ENCODE peak calls at places on chromosomes 16 and 17, in eight cellular contexts. One of them, this sample, is unnamed.

GRCh38 chr17:17663160-17664072 is 17.8 kb upstream of the RAI1 start:
- DNase-seq in left ventricle myocardium inferior: peak; percentile 29
- DNase-seq in hepatocyte: peak; percentile 92
- DNase-seq in OCI-LY7: peak; percentile 39
- DNase-seq in mammary epithelial cell: peak; percentile 92
- DNase-seq in Peyer's patch: no peak
- DNase-seq in psoas muscle: peak; percentile 47
- DNase-seq in CD4-positive, alpha-beta T cell: peak; percentile 69
- DNase-seq in this sample: peak; percentile 52

GRCh38 chr17:80034977-80035686 is 540 bp downstream of the TBC1D16 start:
- DNase-seq in left ventricle myocardium inferior: no peak
- DNase-seq in hepatocyte: peak; percentile 47
- DNase-seq in OCI-LY7: no peak
- DNase-seq in mammary epithelial cell: peak; percentile 31
- DNase-seq in Peyer's patch: peak; percentile 64
- DNase-seq in psoas muscle: peak; percentile 46
- DNase-seq in CD4-positive, alpha-beta T cell: peak; percentile 16
- DNase-seq in this sample: peak; percentile 46

GRCh38 chr17:30717290-30718098 is 107.0 kb downstream of the CRLF3 start:
- DNase-seq in left ventricle myocardium inferior: peak; percentile 6
- DNase-seq in hepatocyte: no peak
- DNase-seq in OCI-LY7: no peak
- DNase-seq in mammary epithelial cell: no peak
- DNase-seq in Peyer's patch: peak; percentile 18
- DNase-seq in psoas muscle: no peak
- DNase-seq in CD4-positive, alpha-beta T cell: no peak
- DNase-seq in this sample: no peak

GRCh38 chr17:41442772-41443171 is 2.0 kb upstream of the KRT38 start:
- DNase-seq in left ventricle myocardium inferior: no peak
- DNase-seq in hepatocyte: no peak
- DNase-seq in OCI-LY7: no peak
- DNase-seq in mammary epithelial cell: no peak
- DNase-seq in Peyer's patch: no peak
- DNase-seq in psoas muscle: no peak
- DNase-seq in CD4-positive, alpha-beta T cell: no peak
- DNase-seq in this sample: no peak

GRCh38 chr16:64364894-64365293 is 757.0 kb downstream of the CDH11 start:
- DNase-seq in left ventricle myocardium inferior: no peak
- DNase-seq in hepatocyte: no peak
- DNase-seq in OCI-LY7: no peak
- DNase-seq in mammary epithelial cell: no peak
- DNase-seq in Peyer's patch: no peak
- DNase-seq in psoas muscle: no peak
- DNase-seq in CD4-positive, alpha-beta T cell: no peak
- DNase-seq in this sample: no peak

GRCh38 chr17:55577011-55577586 is 65.8 kb upstream of the SMIM36 start:
- DNase-seq in left ventricle myocardium inferior: peak; percentile 53
- DNase-seq in hepatocyte: peak; percentile 12
- DNase-seq in OCI-LY7: no peak
- DNase-seq in mammary epithelial cell: peak; percentile 84
- DNase-seq in Peyer's patch: peak; percentile 50
- DNase-seq in psoas muscle: no peak
- DNase-seq in CD4-positive, alpha-beta T cell: peak; percentile 12
- DNase-seq in this sample: peak; percentile 40

GRCh38 chr17:72342582-72343527 is 222.0 kb downstream of the SOX9 start:
- DNase-seq in left ventricle myocardium inferior: peak; percentile 33
- DNase-seq in hepatocyte: no peak
- DNase-seq in OCI-LY7: no peak
- DNase-seq in mammary epithelial cell: no peak
- DNase-seq in Peyer's patch: no peak
- DNase-seq in psoas muscle: peak; percentile 39
- DNase-seq in CD4-positive, alpha-beta T cell: no peak
- DNase-seq in this sample: no peak

GRCh38 chr17:58119491-58119890 is 28.7 kb upstream of the OR4D1 start:
- DNase-seq in left ventricle myocardium inferior: no peak
- DNase-seq in hepatocyte: no peak
- DNase-seq in OCI-LY7: no peak
- DNase-seq in mammary epithelial cell: no peak
- DNase-seq in Peyer's patch: no peak
- DNase-seq in psoas muscle: no peak
- DNase-seq in CD4-positive, alpha-beta T cell: no peak
- DNase-seq in this sample: no peak

GRCh38 chr17:17994271-17994670 is 21.6 kb downstream of the DRC3 start:
- DNase-seq in left ventricle myocardium inferior: peak; percentile 31
- DNase-seq in hepatocyte: peak; percentile 46
- DNase-seq in OCI-LY7: peak; percentile 58
- DNase-seq in mammary epithelial cell: no peak
- DNase-seq in Peyer's patch: no peak
- DNase-seq in psoas muscle: peak; percentile 29
- DNase-seq in CD4-positive, alpha-beta T cell: no peak
- DNase-seq in this sample: no peak

GRCh38 chr16:85463228-85463611 is 149.9 kb upstream of the GSE1 start:
- DNase-seq in left ventricle myocardium inferior: no peak
- DNase-seq in hepatocyte: peak; percentile 31
- DNase-seq in OCI-LY7: no peak
- DNase-seq in mammary epithelial cell: no peak
- DNase-seq in Peyer's patch: no peak
- DNase-seq in psoas muscle: no peak
- DNase-seq in CD4-positive, alpha-beta T cell: no peak
- DNase-seq in this sample: no peak

GRCh38 chr16:74468807-74469511 is 47.7 kb upstream of the CLEC18B start:
- DNase-seq in left ventricle myocardium inferior: no peak
- DNase-seq in hepatocyte: no peak
- DNase-seq in OCI-LY7: no peak
- DNase-seq in mammary epithelial cell: no peak
- DNase-seq in Peyer's patch: no peak
- DNase-seq in psoas muscle: no peak
- DNase-seq in CD4-positive, alpha-beta T cell: no peak
- DNase-seq in this sample: no peak

GRCh38 chr17:69506489-69506888 is 92.0 kb downstream of the MAP2K6 start:
- DNase-seq in left ventricle myocardium inferior: no peak
- DNase-seq in hepatocyte: no peak
- DNase-seq in OCI-LY7: peak; percentile 50
- DNase-seq in mammary epithelial cell: no peak
- DNase-seq in Peyer's patch: no peak
- DNase-seq in psoas muscle: no peak
- DNase-seq in CD4-positive, alpha-beta T cell: no peak
- DNase-seq in this sample: no peak

GRCh38 chr17:82861393-82861775 is 21.6 kb upstream of the ZNF750 start:
- DNase-seq in left ventricle myocardium inferior: no peak
- DNase-seq in hepatocyte: no peak
- DNase-seq in OCI-LY7: no peak
- DNase-seq in mammary epithelial cell: no peak
- DNase-seq in Peyer's patch: peak; percentile 41
- DNase-seq in psoas muscle: no peak
- DNase-seq in CD4-positive, alpha-beta T cell: no peak
- DNase-seq in this sample: no peak

GRCh38 chr17:10843806-10844205 is 5.9 kb upstream of the PIRT start:
- DNase-seq in left ventricle myocardium inferior: no peak
- DNase-seq in hepatocyte: peak; percentile 74
- DNase-seq in OCI-LY7: no peak
- DNase-seq in mammary epithelial cell: no peak
- DNase-seq in Peyer's patch: peak; percentile 72
- DNase-seq in psoas muscle: no peak
- DNase-seq in CD4-positive, alpha-beta T cell: no peak
- DNase-seq in this sample: peak; percentile 67

GRCh38 chr16:57623251-57624043 is 5.0 kb upstream of the ADGRG1 start:
- DNase-seq in left ventricle myocardium inferior: no peak
- DNase-seq in hepatocyte: peak; percentile 64
- DNase-seq in OCI-LY7: no peak
- DNase-seq in mammary epithelial cell: peak; percentile 95
- DNase-seq in Peyer's patch: no peak
- DNase-seq in psoas muscle: no peak
- DNase-seq in CD4-positive, alpha-beta T cell: no peak
- DNase-seq in this sample: peak; percentile 50

GRCh38 chr17:72683506-72684404 is 408.7 kb downstream of the SLC39A11 start:
- DNase-seq in left ventricle myocardium inferior: no peak
- DNase-seq in hepatocyte: peak; percentile 84
- DNase-seq in OCI-LY7: no peak
- DNase-seq in mammary epithelial cell: peak; percentile 95
- DNase-seq in Peyer's patch: peak; percentile 55
- DNase-seq in psoas muscle: peak; percentile 17
- DNase-seq in CD4-positive, alpha-beta T cell: no peak
- DNase-seq in this sample: peak; percentile 35

GRCh38 chr17:62968445-62968923 is 2.4 kb downstream of the TANC2 start:
- DNase-seq in left ventricle myocardium inferior: no peak
- DNase-seq in hepatocyte: peak; percentile 89
- DNase-seq in OCI-LY7: peak; percentile 85
- DNase-seq in mammary epithelial cell: peak; percentile 86
- DNase-seq in Peyer's patch: no peak
- DNase-seq in psoas muscle: no peak
- DNase-seq in CD4-positive, alpha-beta T cell: peak; percentile 14
- DNase-seq in this sample: peak; percentile 64

DNA sequence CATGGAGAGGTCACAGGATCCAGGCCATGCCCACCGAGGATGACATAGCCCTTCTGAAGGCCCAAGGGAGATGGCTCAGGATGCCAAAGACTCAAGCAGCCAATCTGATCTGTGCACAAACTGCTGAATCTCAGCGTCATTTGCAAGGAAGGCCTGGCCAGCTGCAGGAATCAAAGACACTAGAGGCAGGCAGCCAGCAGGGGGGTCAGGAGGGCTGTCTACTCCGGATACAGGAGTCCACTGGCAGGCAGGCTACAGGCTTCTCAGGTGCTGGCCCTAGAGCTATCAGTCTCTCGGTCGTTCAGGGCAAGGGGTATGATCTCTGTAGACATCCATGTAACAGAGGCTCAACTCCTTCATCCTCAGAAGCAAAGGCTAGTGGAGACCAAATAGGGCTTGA is 1735.3 kb downstream of the TP53TG3F start:
- DNase-seq in left ventricle myocardium inferior: no peak
- DNase-seq in hepatocyte: no peak
- DNase-seq in OCI-LY7: no peak
- DNase-seq in mammary epithelial cell: no peak
- DNase-seq in Peyer's patch: no peak
- DNase-seq in psoas muscle: no peak
- DNase-seq in CD4-positive, alpha-beta T cell: no peak
- DNase-seq in this sample: no peak
- H3K9me3 ChIP-seq in left ventricle myocardium inferior: no peaks in the 10 kb centered on the region
- H3K9me3 ChIP-seq in hepatocyte: no peaks in the 10 kb centered on the region
- H3K9me3 ChIP-seq in OCI-LY7: peaks cover 4% of the 10 kb centered on the region
- H3K9me3 ChIP-seq in mammary epithelial cell: peaks cover 17% of the 10 kb centered on the region
- H3K9me3 ChIP-seq in Peyer's patch: peaks cover 4% of the 10 kb centered on the region
- H3K9me3 ChIP-seq in psoas muscle: no peaks in the 10 kb centered on the region
- H3K9me3 ChIP-seq in CD4-positive, alpha-beta T cell: peaks cover 4% of the 10 kb centered on the region
- H3K9me3 ChIP-seq in this sample: peaks cover 60% of the 10 kb centered on the region

GRCh38 chr17:75393523-75394331 is 11.8 kb downstream of the GRB2 start:
- DNase-seq in left ventricle myocardium inferior: peak; percentile 99
- DNase-seq in hepatocyte: peak; percentile 98
- DNase-seq in OCI-LY7: peak; percentile 97
- DNase-seq in mammary epithelial cell: peak; percentile 98
- DNase-seq in Peyer's patch: peak; percentile 98
- DNase-seq in psoas muscle: peak; percentile 99
- DNase-seq in CD4-positive, alpha-beta T cell: peak; percentile 82
- DNase-seq in this sample: peak; percentile 99
- TF ChIP-seq CTCF in left ventricle myocardium inferior: peak; percentile 39
- TF ChIP-seq CTCF in hepatocyte: no peak
- TF ChIP-seq CTCF in OCI-LY7: peak; percentile 11
- TF ChIP-seq CTCF in mammary epithelial cell: no peak
- TF ChIP-seq CTCF in Peyer's patch: peak; percentile 42
- TF ChIP-seq CTCF in psoas muscle: peak; percentile 9
- TF ChIP-seq CTCF in CD4-positive, alpha-beta T cell: no peak
- TF ChIP-seq CTCF in this sample: no peak

GRCh38 chr17:27070836-27071235 is 223.1 kb upstream of the WSB1 start:
- DNase-seq in left ventricle myocardium inferior: no peak
- DNase-seq in hepatocyte: no peak
- DNase-seq in OCI-LY7: no peak
- DNase-seq in mammary epithelial cell: no peak
- DNase-seq in Peyer's patch: no peak
- DNase-seq in psoas muscle: no peak
- DNase-seq in CD4-positive, alpha-beta T cell: no peak
- DNase-seq in this sample: no peak

GRCh38 chr17:27066315-27066714 is 227.6 kb upstream of the WSB1 start:
- DNase-seq in left ventricle myocardium inferior: no peak
- DNase-seq in hepatocyte: no peak
- DNase-seq in OCI-LY7: no peak
- DNase-seq in mammary epithelial cell: no peak
- DNase-seq in Peyer's patch: no peak
- DNase-seq in psoas muscle: no peak
- DNase-seq in CD4-positive, alpha-beta T cell: no peak
- DNase-seq in this sample: no peak

GRCh38 chr17:27069842-27070508 is 223.9 kb upstream of the WSB1 start:
- DNase-seq in left ventricle myocardium inferior: no peak
- DNase-seq in hepatocyte: no peak
- DNase-seq in OCI-LY7: no peak
- DNase-seq in mammary epithelial cell: no peak
- DNase-seq in Peyer's patch: no peak
- DNase-seq in psoas muscle: no peak
- DNase-seq in CD4-positive, alpha-beta T cell: no peak
- DNase-seq in this sample: no peak

GRCh38 chr17:27065588-27065987 is 228.3 kb upstream of the WSB1 start:
- DNase-seq in left ventricle myocardium inferior: no peak
- DNase-seq in hepatocyte: no peak
- DNase-seq in OCI-LY7: no peak
- DNase-seq in mammary epithelial cell: no peak
- DNase-seq in Peyer's patch: no peak
- DNase-seq in psoas muscle: no peak
- DNase-seq in CD4-positive, alpha-beta T cell: no peak
- DNase-seq in this sample: no peak
- H3K9me3 ChIP-seq in left ventricle myocardium inferior: no peaks in the 10 kb centered on the region
- H3K9me3 ChIP-seq in hepatocyte: no peaks in the 10 kb centered on the region
- H3K9me3 ChIP-seq in OCI-LY7: no peaks in the 10 kb centered on the region
- H3K9me3 ChIP-seq in mammary epithelial cell: no peaks in the 10 kb centered on the region
- H3K9me3 ChIP-seq in Peyer's patch: no peaks in the 10 kb centered on the region
- H3K9me3 ChIP-seq in psoas muscle: no peaks in the 10 kb centered on the region
- H3K9me3 ChIP-seq in CD4-positive, alpha-beta T cell: no peaks in the 10 kb centered on the region
- H3K9me3 ChIP-seq in this sample: peaks cover 8% of the 10 kb centered on the region

DNA sequence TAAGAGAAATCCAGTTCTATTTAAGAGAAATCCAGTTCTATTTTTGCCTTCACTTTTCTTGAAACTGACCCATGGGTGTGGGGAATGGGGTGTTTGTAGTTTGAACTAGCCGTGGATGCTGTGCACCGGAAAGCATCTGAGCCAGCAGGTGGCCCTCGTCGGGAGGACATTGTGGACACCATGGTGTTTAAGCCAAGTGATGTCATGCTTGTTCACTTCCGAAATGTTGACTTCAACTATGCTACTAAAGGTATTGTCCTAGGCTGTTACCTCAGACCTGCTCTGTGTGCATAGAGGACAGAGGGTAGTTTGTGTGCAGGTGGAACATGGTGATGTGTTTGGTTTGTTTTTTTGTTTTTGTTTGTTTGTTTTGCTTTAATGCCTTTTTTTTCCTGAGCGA is 3.3 kb downstream of the ATXN2L start:
- DNase-seq in left ventricle myocardium inferior: no peak
- DNase-seq in hepatocyte: no peak
- DNase-seq in OCI-LY7: no peak
- DNase-seq in mammary epithelial cell: peak; percentile 59
- DNase-seq in Peyer's patch: no peak
- DNase-seq in psoas muscle: no peak
- DNase-seq in CD4-positive, alpha-beta T cell: no peak
- DNase-seq in this sample: no peak
- TF ChIP-seq CTCF in left ventricle myocardium inferior: no peak
- TF ChIP-seq CTCF in hepatocyte: no peak
- TF ChIP-seq CTCF in OCI-LY7: no peak
- TF ChIP-seq CTCF in mammary epithelial cell: peak; percentile 35
- TF ChIP-seq CTCF in Peyer's patch: no peak
- TF ChIP-seq CTCF in psoas muscle: peak; percentile 4
- TF ChIP-seq CTCF in CD4-positive, alpha-beta T cell: no peak
- TF ChIP-seq CTCF in this sample: no peak

This sample was measured in mucosa of descending colon.